ENCODE peak calls at places on chromosomes 7 and 10, in seven cellular contexts. One of them, this sample, is unnamed.
A peak's percentile ranks its signal among the peaks of the same experiment; 100 is the strongest.

GRCh38 chr7:52735656-52736055 is 299.8 kb upstream of the POM121L12 start:
- DNase-seq in renal cortical epithelial cell: no peak
- DNase-seq in AG08395: no peak
- DNase-seq in right atrium auricular region: no peak
- DNase-seq in activated naive CD4-positive, alpha-beta T cell treated with anti-CD3 and anti-CD28 coated beads for 36 hours: no peak
- DNase-seq in NT2/D1: no peak
- DNase-seq in posterior vena cava: no peak
- DNase-seq in this sample: no peak

GRCh38 chr10:61904711-61905445 is 3.4 kb downstream of the ARID5B start:
- DNase-seq in renal cortical epithelial cell: peak; percentile 89
- DNase-seq in AG08395: peak; percentile 83
- DNase-seq in right atrium auricular region: peak; percentile 62
- DNase-seq in activated naive CD4-positive, alpha-beta T cell treated with anti-CD3 and anti-CD28 coated beads for 36 hours: peak; percentile 88
- DNase-seq in NT2/D1: no peak
- DNase-seq in posterior vena cava: no peak
- DNase-seq in this sample: no peak

GRCh38 chr10:124641282-124642075 is 102.7 kb downstream of the FAM53B start:
- DNase-seq in renal cortical epithelial cell: no peak
- DNase-seq in AG08395: peak; percentile 86
- DNase-seq in right atrium auricular region: peak; percentile 73
- DNase-seq in activated naive CD4-positive, alpha-beta T cell treated with anti-CD3 and anti-CD28 coated beads for 36 hours: peak; percentile 61
- DNase-seq in NT2/D1: no peak
- DNase-seq in posterior vena cava: no peak
- DNase-seq in this sample: peak; percentile 72

GRCh38 chr10:120131183-120131582 is 238.7 kb downstream of the SEC23IP start:
- DNase-seq in renal cortical epithelial cell: peak; percentile 33
- DNase-seq in AG08395: no peak
- DNase-seq in right atrium auricular region: no peak
- DNase-seq in activated naive CD4-positive, alpha-beta T cell treated with anti-CD3 and anti-CD28 coated beads for 36 hours: peak; percentile 26
- DNase-seq in NT2/D1: peak; percentile 64
- DNase-seq in posterior vena cava: no peak
- DNase-seq in this sample: peak; percentile 52

GRCh38 chr10:79241990-79242619 is 105.2 kb upstream of the PPIF start:
- DNase-seq in renal cortical epithelial cell: no peak
- DNase-seq in AG08395: peak; percentile 82
- DNase-seq in right atrium auricular region: peak; percentile 84
- DNase-seq in activated naive CD4-positive, alpha-beta T cell treated with anti-CD3 and anti-CD28 coated beads for 36 hours: peak; percentile 89
- DNase-seq in NT2/D1: no peak
- DNase-seq in posterior vena cava: peak; percentile 92
- DNase-seq in this sample: no peak

GRCh38 chr7:150322833-150323681 is at the start of the genes ACTR3C and LRRC61:
- DNase-seq in renal cortical epithelial cell: no peak
- DNase-seq in AG08395: no peak
- DNase-seq in right atrium auricular region: no peak
- DNase-seq in activated naive CD4-positive, alpha-beta T cell treated with anti-CD3 and anti-CD28 coated beads for 36 hours: peak; percentile 71
- DNase-seq in NT2/D1: peak; percentile 77
- DNase-seq in posterior vena cava: no peak
- DNase-seq in this sample: peak; percentile 82

GRCh38 chr10:23438547-23439451 is at the start of gene OTUD1:
- DNase-seq in renal cortical epithelial cell: peak; percentile 75
- DNase-seq in AG08395: peak; percentile 94
- DNase-seq in right atrium auricular region: peak; percentile 96
- DNase-seq in activated naive CD4-positive, alpha-beta T cell treated with anti-CD3 and anti-CD28 coated beads for 36 hours: peak; percentile 94
- DNase-seq in NT2/D1: peak; percentile 84
- DNase-seq in posterior vena cava: peak; percentile 99
- DNase-seq in this sample: peak; percentile 90

GRCh38 chr7:28708033-28708451 is 250.1 kb downstream of the TRIL start:
- DNase-seq in renal cortical epithelial cell: peak; percentile 94
- DNase-seq in AG08395: peak; percentile 41
- DNase-seq in right atrium auricular region: no peak
- DNase-seq in activated naive CD4-positive, alpha-beta T cell treated with anti-CD3 and anti-CD28 coated beads for 36 hours: no peak
- DNase-seq in NT2/D1: no peak
- DNase-seq in posterior vena cava: no peak
- DNase-seq in this sample: no peak

GRCh38 chr7:2478387-2478760 is 2.2 kb upstream of the GRIFIN start:
- DNase-seq in renal cortical epithelial cell: no peak
- DNase-seq in AG08395: peak; percentile 96
- DNase-seq in right atrium auricular region: peak; percentile 85
- DNase-seq in activated naive CD4-positive, alpha-beta T cell treated with anti-CD3 and anti-CD28 coated beads for 36 hours: no peak
- DNase-seq in NT2/D1: no peak
- DNase-seq in posterior vena cava: peak; percentile 91
- DNase-seq in this sample: no peak

GRCh38 chr7:15561840-15562239 is at the start of gene AGMO:
- DNase-seq in renal cortical epithelial cell: peak; percentile 67
- DNase-seq in AG08395: peak; percentile 24
- DNase-seq in right atrium auricular region: peak; percentile 69
- DNase-seq in activated naive CD4-positive, alpha-beta T cell treated with anti-CD3 and anti-CD28 coated beads for 36 hours: no peak
- DNase-seq in NT2/D1: no peak
- DNase-seq in posterior vena cava: peak; percentile 86
- DNase-seq in this sample: no peak

GRCh38 chr7:50196719-50197118 is 103.7 kb upstream of the ZPBP start:
- DNase-seq in renal cortical epithelial cell: no peak
- DNase-seq in AG08395: no peak
- DNase-seq in right atrium auricular region: no peak
- DNase-seq in activated naive CD4-positive, alpha-beta T cell treated with anti-CD3 and anti-CD28 coated beads for 36 hours: no peak
- DNase-seq in NT2/D1: no peak
- DNase-seq in posterior vena cava: no peak
- DNase-seq in this sample: no peak

GRCh38 chr7:129665013-129665401 is 53.5 kb downstream of the NRF1 start:
- DNase-seq in renal cortical epithelial cell: peak; percentile 99
- DNase-seq in AG08395: peak; percentile 86
- DNase-seq in right atrium auricular region: no peak
- DNase-seq in activated naive CD4-positive, alpha-beta T cell treated with anti-CD3 and anti-CD28 coated beads for 36 hours: no peak
- DNase-seq in NT2/D1: peak; percentile 90
- DNase-seq in posterior vena cava: no peak
- DNase-seq in this sample: no peak

GRCh38 chr7:1558841-1559625 is 3.0 kb upstream of the TMEM184A start:
- DNase-seq in renal cortical epithelial cell: no peak
- DNase-seq in AG08395: no peak
- DNase-seq in right atrium auricular region: no peak
- DNase-seq in activated naive CD4-positive, alpha-beta T cell treated with anti-CD3 and anti-CD28 coated beads for 36 hours: no peak
- DNase-seq in NT2/D1: no peak
- DNase-seq in posterior vena cava: no peak
- DNase-seq in this sample: no peak

GRCh38 chr10:42987575-42987974 is 89.3 kb upstream of the RET start:
- DNase-seq in renal cortical epithelial cell: no peak
- DNase-seq in AG08395: no peak
- DNase-seq in right atrium auricular region: peak; percentile 56
- DNase-seq in activated naive CD4-positive, alpha-beta T cell treated with anti-CD3 and anti-CD28 coated beads for 36 hours: no peak
- DNase-seq in NT2/D1: no peak
- DNase-seq in posterior vena cava: no peak
- DNase-seq in this sample: no peak

GRCh38 chr7:128176696-128177095 is 64.4 kb upstream of the LEP start:
- DNase-seq in renal cortical epithelial cell: peak; percentile 5
- DNase-seq in AG08395: no peak
- DNase-seq in right atrium auricular region: no peak
- DNase-seq in activated naive CD4-positive, alpha-beta T cell treated with anti-CD3 and anti-CD28 coated beads for 36 hours: no peak
- DNase-seq in NT2/D1: no peak
- DNase-seq in posterior vena cava: no peak
- DNase-seq in this sample: no peak

GRCh38 chr10:50497758-50498157 is 126.0 kb downstream of the SGMS1 start:
- DNase-seq in renal cortical epithelial cell: peak; percentile 95
- DNase-seq in AG08395: peak; percentile 49
- DNase-seq in right atrium auricular region: no peak
- DNase-seq in activated naive CD4-positive, alpha-beta T cell treated with anti-CD3 and anti-CD28 coated beads for 36 hours: no peak
- DNase-seq in NT2/D1: no peak
- DNase-seq in posterior vena cava: no peak
- DNase-seq in this sample: no peak

GRCh38 chr7:118949031-118949430 is 724.5 kb downstream of the ANKRD7 start:
- DNase-seq in renal cortical epithelial cell: peak; percentile 24
- DNase-seq in AG08395: no peak
- DNase-seq in right atrium auricular region: no peak
- DNase-seq in activated naive CD4-positive, alpha-beta T cell treated with anti-CD3 and anti-CD28 coated beads for 36 hours: no peak
- DNase-seq in NT2/D1: no peak
- DNase-seq in posterior vena cava: no peak
- DNase-seq in this sample: no peak